ENCODE peak calls at places on chromosome X, in eight cellular contexts. K is sigmoid colon, P is uterus, Y is right lobe of liver, R is ovary, L is endothelial cell of umbilical vein, W is thyroid gland, M is Peyer's patch. Z is an unnamed sample. For H3K36me3, the result is how much of the 10 kb centered on the place peaks cover.

GRCh38 chrX:102808336-102808735 is 87.8 kb downstream of the GPRASP3 start:
- DNase-seq in K (no peak), P (no peak), Y (no peak), R (no peak), L (no peak), W (no peak), M (no peak), Z (no peak)

GRCh38 chrX:76555816-76556215 is 128.3 kb downstream of the MAGEE1 start:
- DNase-seq in K (no peak), P (no peak), Y (no peak), R (no peak), L (peak), W (no peak), M (no peak), Z (no peak)

GRCh38 chrX:134181261-134181660 is 55.7 kb upstream of the CCDC160 start:
- DNase-seq in K (no peak), P (no peak), Y (no peak), R (no peak), L (no peak), W (no peak), M (no peak), Z (no peak)

GRCh38 chrX:2478546-2479419 is 22.0 kb downstream of the DHRSX start:
- DNase-seq in K (no peak), P (no peak), Y (no peak), R (peak), L (no peak), W (no peak), M (no peak), Z (no peak)

GRCh38 chrX:111411591-111412371 is at the start of gene DCX:
- DNase-seq in K (no peak), P (no peak), Y (no peak), R (no peak), L (no peak), W (no peak), M (no peak), Z (no peak)

GRCh38 chrX:45154033-45154360 is 46.7 kb downstream of the DIPK2B start:
- DNase-seq in K (no peak), P (no peak), Y (no peak), R (no peak), L (no peak), W (no peak), M (no peak), Z (no peak)

GRCh38 chrX:11944486-11944885 is 186.4 kb downstream of the MSL3 start:
- DNase-seq in K (no peak), P (no peak), Y (no peak), R (no peak), L (peak), W (no peak), M (no peak), Z (no peak)

GRCh38 chrX:88244066-88244465 is 503.0 kb upstream of the CPXCR1 start:
- DNase-seq in K (no peak), P (no peak), Y (no peak), R (no peak), L (no peak), W (no peak), M (no peak), Z (no peak)

GRCh38 chrX:155896512-155896911 is 15.4 kb downstream of the VAMP7 start:
- DNase-seq in K (no peak), P (no peak), Y (no peak), R (no peak), L (no peak), W (no peak), M (no peak), Z (no peak)

GRCh38 chrX:100874240-100874798 is at the start of gene NOX1:
- DNase-seq in K (no peak), P (no peak), Y (no peak), R (no peak), L (no peak), W (no peak), M (no peak), Z (no peak)

GRCh38 chrX:147226801-147227200 is 412.3 kb upstream of the CXorf51A start:
- DNase-seq in K (no peak), P (no peak), Y (no peak), R (no peak), L (no peak), W (no peak), M (no peak), Z (no peak)

GRCh38 chrX:132876509-132876837 is 82.0 kb downstream of the HS6ST2 start:
- DNase-seq in K (no peak), P (peak), Y (no peak), R (no peak), L (no peak), W (no peak), M (no peak), Z (no peak)

GRCh38 chrX:149497054-149497453 is 8.1 kb downstream of the IDS start:
- DNase-seq in K (no peak), P (no peak), Y (no peak), R (no peak), L (no peak), W (no peak), M (no peak), Z (no peak)
- H3K36me3 ChIP-seq in K (under half), P (under half), Y (under half), R (under half), L (under half), W (under half), M (under half), Z (under half)

DNA sequence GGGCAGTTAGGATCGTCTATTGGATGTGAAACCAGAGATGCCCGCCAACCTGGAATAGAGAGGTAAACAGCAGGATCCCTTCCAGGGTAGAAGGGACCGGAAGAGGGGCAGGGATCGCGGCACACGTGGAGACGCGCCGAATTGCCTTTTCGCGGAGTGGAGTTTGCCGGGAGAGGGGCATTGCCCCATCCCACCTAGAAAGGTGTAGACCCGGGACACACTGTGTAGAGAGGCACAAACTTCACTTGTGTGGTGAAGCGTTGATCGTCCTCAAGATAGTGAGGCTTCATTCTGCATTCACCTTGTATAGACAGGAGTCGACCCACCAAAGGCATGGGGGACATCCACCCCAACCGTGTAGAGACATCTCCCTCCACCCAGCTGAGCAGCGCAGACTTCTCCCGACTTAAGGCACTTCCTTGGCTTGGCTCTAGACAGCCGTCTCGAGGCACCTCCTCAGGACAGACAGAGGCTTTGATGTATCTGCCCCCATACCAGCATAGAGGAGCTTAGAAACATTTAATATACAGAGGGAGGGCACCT is 410 bp downstream of the GNL3L start:
- DNase-seq in K (no peak), P (no peak), Y (no peak), R (peak), L (no peak), W (no peak), M (no peak), Z (no peak)
- TF ChIP-seq POLR2A in K (no peak), P (no peak), Y (no peak), R (no peak), L (no peak), W (no peak), M (no peak), Z (no peak)

GRCh38 chrX:41339148-41339547 is 5.2 kb downstream of the DDX3X start:
- DNase-seq in K (no peak), P (no peak), Y (no peak), R (no peak), L (no peak), W (no peak), M (no peak), Z (no peak)

GRCh38 chrX:41347186-41347585 is 13.2 kb downstream of the DDX3X start:
- DNase-seq in K (no peak), P (no peak), Y (no peak), R (no peak), L (no peak), W (no peak), M (no peak), Z (no peak)

GRCh38 chrX:41348551-41348950 is 14.6 kb downstream of the DDX3X start:
- DNase-seq in K (no peak), P (no peak), Y (no peak), R (no peak), L (no peak), W (no peak), M (no peak), Z (no peak)

GRCh38 chrX:41338422-41338821 is 4.5 kb downstream of the DDX3X start:
- DNase-seq in K (no peak), P (no peak), Y (no peak), R (no peak), L (no peak), W (no peak), M (no peak), Z (no peak)

GRCh38 chrX:41344053-41344452 is 10.1 kb downstream of the DDX3X start:
- DNase-seq in K (no peak), P (no peak), Y (no peak), R (no peak), L (no peak), W (no peak), M (no peak), Z (no peak)
- H3K36me3 ChIP-seq in K (under half), P (under half), Y (half or more), R (under half), L (under half), W (half or more), M (half or more), Z (half or more)

GRCh38 chrX:16786139-16786790 is at the start of gene TXLNG:
- DNase-seq in K (peak), P (peak), Y (peak), R (peak), L (peak), W (peak), M (peak), Z (peak)
- TF ChIP-seq POLR2A in K (peak), P (peak), Y (peak), R (peak), L (no peak), W (peak), M (peak), Z (peak)

DNA sequence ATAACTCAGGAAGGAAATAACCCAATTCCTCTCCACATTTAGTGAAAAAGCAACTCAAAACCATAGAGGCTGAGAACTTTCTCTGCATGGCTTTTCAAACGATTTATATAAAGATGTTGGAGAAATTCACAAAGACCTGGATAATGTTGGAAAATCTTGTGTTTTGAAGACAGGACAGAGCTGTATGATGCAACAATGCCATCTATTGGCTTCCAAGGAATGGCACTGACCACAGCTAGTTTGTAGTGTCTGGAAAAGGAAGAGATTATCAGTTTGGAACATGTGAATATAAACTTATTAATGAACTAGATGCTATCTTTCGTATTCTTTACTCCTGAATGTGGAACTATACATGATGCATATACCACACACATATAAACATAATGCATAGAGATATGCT is 503.6 kb downstream of the IL1RAPL1 start:
- DNase-seq in K (no peak), P (no peak), Y (no peak), R (no peak), L (peak), W (no peak), M (no peak), Z (no peak)
- H3K36me3 ChIP-seq in K (under half), P (under half), Y (under half), R (under half), L (under half), W (under half), M (under half), Z (under half)

DNA sequence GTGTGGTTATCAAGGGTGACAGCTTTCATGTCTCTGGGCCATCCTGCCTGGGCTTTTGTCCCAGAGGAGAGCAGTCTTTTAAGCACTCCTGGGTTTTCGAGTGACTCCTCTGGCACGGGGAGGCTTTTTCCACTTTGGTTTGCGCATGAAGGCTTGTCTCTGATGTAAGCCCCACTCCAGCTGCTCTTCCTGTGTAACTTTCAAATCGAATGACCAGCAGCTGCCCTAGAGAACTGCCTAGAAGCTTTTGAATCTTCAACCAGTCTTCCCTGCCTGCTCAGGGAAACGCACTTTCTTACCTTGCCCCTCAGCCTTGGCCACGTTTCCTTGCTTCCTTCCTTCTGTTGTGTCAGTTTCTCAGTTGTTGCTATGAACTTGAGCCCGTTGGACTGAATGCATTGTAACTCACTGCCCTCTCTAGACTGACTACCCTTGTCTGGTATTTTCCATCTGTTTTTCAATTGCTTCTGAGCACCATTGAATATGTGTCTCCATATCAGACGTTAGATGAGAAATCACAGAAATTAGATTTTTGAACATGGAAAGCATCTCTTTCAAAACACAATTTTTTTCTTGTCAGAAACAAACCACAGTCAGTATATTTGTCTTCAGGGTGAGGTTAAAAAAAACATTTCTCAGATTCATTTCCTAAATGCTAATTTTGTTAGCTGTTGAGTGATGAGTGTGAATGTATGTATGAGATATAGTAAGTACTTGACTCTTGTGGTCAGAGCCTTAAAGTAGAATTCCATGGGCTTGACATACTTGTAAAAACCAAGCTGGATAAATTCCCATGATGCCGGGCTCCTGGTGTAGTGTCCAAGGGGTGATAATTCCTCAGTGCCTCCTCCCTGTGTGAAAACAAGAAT is 45.4 kb downstream of the SLC9A6 start:
- DNase-seq in K (peak), P (peak), Y (no peak), R (no peak), L (peak), W (peak), M (no peak), Z (peak)
- TF ChIP-seq POLR2A in K (peak), P (no peak), Y (no peak), R (no peak), L (no peak), W (no peak), M (no peak), Z (peak)